ENCODE peak calls at places on chromosomes 6 and 20, in four cellular contexts. L is WTC11, F is A549, G is K562. H is an unnamed sample.

GRCh38 chr20:37911838-37912273 is 8.9 kb downstream of the VSTM2L start:
- DNase-seq in G (peak), F (peak), L (peak), H (no peak)

GRCh38 chr6:90087103-90087833 is 193.0 kb downstream of the GJA10 start:
- DNase-seq in F (no peak), G (no peak), L (no peak), H (no peak)

GRCh38 chr6:151485616-151486015 is 8.2 kb upstream of the CCDC170 start:
- DNase-seq in G (no peak), F (no peak), L (no peak), H (no peak)

GRCh38 chr6:39225946-39226437 is 3.3 kb downstream of the KCNK5 start:
- DNase-seq in G (peak), L (no peak), F (no peak), H (no peak)

GRCh38 chr20:63857751-63858392 is 3.4 kb upstream of the ABHD16B start:
- DNase-seq in L (no peak), G (peak), F (no peak), H (no peak)

GRCh38 chr6:75922226-75922625 is 150.2 kb downstream of the IMPG1 start:
- DNase-seq in L (no peak), F (no peak), G (no peak), H (no peak)

GRCh38 chr6:4973972-4974885 is 29.6 kb downstream of the RPP40 start:
- DNase-seq in F (no peak), L (peak), G (peak), H (no peak)

GRCh38 chr6:18997375-18997826 is 610.3 kb downstream of the RNF144B start:
- DNase-seq in G (peak), L (peak), F (peak), H (peak)

GRCh38 chr6:110255356-110255755 is 75.1 kb downstream of the CDC40 start:
- DNase-seq in G (no peak), L (peak), F (peak), H (no peak)

GRCh38 chr20:4195499-4195898 is 180.1 kb upstream of the RNF24 start:
- DNase-seq in G (peak), L (peak), F (peak), H (peak)

GRCh38 chr6:13522639-13523038 is 35.2 kb upstream of the GFOD1 start:
- DNase-seq in G (no peak), L (no peak), F (no peak), H (no peak)

GRCh38 chr6:79301290-79301689 is 66.8 kb upstream of the HMGN3 start:
- DNase-seq in F (no peak), G (no peak), L (no peak), H (no peak)

GRCh38 chr6:169851641-169852503 is 100.5 kb downstream of the ERMARD start:
- DNase-seq in L (no peak), F (no peak), G (no peak), H (no peak)

GRCh38 chr20:53402233-53403005 is 191.2 kb downstream of the ZNF217 start:
- DNase-seq in G (no peak), F (no peak), L (no peak), H (no peak)

GRCh38 chr20:10634683-10635411 is 39.0 kb downstream of the JAG1 start:
- DNase-seq in F (no peak), G (no peak), L (no peak), H (no peak)

GRCh38 chr6:134480593-134480992 is 162.7 kb upstream of the SGK1 start:
- DNase-seq in G (no peak), L (no peak), F (no peak), H (no peak)

GRCh38 chr6:97203343-97203742 is 79.7 kb downstream of the MMS22L start:
- DNase-seq in G (no peak), L (no peak), F (no peak), H (no peak)

GRCh38 chr6:103409475-103409874 is 1450.2 kb downstream of the HACE1 start:
- DNase-seq in L (no peak), G (no peak), F (no peak), H (no peak)

GRCh38 chr6:154683756-154684523 is 49.3 kb upstream of the SCAF8 start:
- DNase-seq in G (no peak), L (no peak), F (no peak), H (no peak)

GRCh38 chr6:22613695-22614094 is 44.3 kb downstream of the HDGFL1 start:
- DNase-seq in F (no peak), L (no peak), G (no peak), H (no peak)

GRCh38 chr6:37134622-37135191 is 35.2 kb upstream of the PIM1 start:
- DNase-seq in G (no peak), F (peak), L (no peak), H (no peak)

GRCh38 chr20:47559141-47559540 is 57.5 kb downstream of the NCOA3 start:
- DNase-seq in F (no peak), L (no peak), G (no peak), H (no peak)

GRCh38 chr20:15071010-15071808 is 733.8 kb upstream of the FLRT3 start:
- DNase-seq in L (no peak), F (no peak), G (no peak), H (no peak)

GRCh38 chr6:53703047-53703446 is 37.5 kb upstream of the KLHL31 start:
- DNase-seq in L (no peak), G (no peak), F (no peak), H (no peak)

GRCh38 chr6:90610671-90611542 is 24.0 kb upstream of the MAP3K7 start:
- DNase-seq in G (peak), F (peak), L (peak), H (no peak)

GRCh38 chr6:147065786-147066185 is 138.4 kb upstream of the STXBP5 start:
- DNase-seq in L (no peak), F (no peak), G (no peak), H (peak)

GRCh38 chr6:156808287-156808686 is 31.1 kb downstream of the ARID1B start:
- DNase-seq in G (no peak), L (no peak), F (no peak), H (no peak)

GRCh38 chr6:47106216-47106615 is 64.1 kb upstream of the ADGRF1 start:
- DNase-seq in G (no peak), F (no peak), L (no peak), H (no peak)

GRCh38 chr6:158142789-158143188 is 25.3 kb downstream of the SERAC1 start:
- DNase-seq in G (no peak), L (no peak), F (no peak), H (peak)

DNA sequence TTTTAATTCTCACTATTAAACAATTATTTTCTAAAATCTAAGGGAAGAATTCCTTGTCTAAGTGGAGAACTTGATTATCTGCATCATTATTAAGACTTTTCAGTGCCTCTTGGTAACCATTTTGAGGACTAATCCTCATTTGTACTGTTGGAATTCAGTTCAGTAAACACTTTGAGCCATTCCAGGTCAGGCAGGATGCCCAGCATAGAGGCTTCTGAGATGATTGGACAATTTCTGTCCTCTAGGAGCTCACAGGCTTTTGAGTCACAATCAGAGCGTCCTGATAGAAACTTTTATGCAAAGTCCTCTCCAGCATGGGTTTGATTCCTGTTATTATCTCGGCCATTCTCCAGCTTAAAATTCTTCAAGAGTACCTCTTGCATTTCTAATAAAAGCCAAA is 1304.6 kb downstream of the EPHA7 start:
- DNase-seq in F (no peak), L (no peak), G (no peak), H (no peak)
- TF ChIP-seq HMGXB4 in F (no peak), L (no peak), G (no peak), H (no peak)

GRCh38 chr6:31381666-31382065 is 21.7 kb upstream of the MICA start:
- DNase-seq in G (no peak), F (no peak), L (no peak), H (no peak)
- TF ChIP-seq HMGXB4 in G (no peak), F (no peak), L (no peak), H (no peak)

DNA sequence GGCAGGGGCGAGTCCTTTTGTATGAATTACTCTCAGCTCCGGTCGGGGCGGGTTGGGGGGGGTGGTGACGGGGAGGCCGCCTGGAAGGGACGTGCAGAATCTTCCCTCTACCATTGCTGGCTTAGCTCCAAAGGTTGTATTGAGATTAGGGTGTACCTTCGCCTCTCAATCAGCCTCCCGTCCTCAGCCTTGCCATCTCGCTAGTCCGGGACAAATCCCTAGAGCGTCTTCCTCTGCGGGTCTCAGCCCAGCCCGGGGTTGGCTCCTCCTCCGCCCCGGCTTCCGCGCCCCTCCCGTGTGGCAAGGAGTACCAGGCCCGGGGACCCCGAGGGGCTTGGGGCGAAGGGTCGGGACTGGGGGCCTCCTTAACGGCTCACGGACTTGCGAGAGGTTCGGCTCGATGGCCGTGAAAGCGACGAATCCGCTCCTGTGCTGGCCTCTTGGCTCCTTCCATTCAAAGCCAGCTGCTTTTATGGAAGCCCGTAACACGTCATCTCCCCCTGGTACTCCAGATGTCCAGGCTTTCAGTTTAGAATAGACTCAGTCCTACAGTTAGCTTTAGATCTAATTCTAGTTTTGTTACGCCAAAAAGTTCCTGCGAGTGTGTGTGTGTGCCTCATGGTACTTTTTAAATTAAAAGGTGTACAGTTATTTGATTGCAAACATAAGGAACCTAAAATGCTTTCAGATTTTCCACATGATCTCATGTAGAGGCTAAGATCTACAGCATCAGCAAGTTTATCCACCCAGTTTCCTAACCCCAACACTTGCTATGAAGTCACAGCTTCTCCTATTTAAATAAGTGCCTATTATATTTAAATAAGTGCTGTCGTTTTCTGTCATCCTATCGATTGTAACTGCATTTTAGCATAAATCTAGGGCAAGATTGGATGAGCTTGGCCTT is 771 bp upstream of the EEF1A1 start:
- DNase-seq in F (peak), L (peak), G (no peak), H (peak)
- TF ChIP-seq HMGXB4 in F (no peak), L (no peak), G (peak), H (peak)

GRCh38 chr20:57573893-57574292 is 13.0 kb downstream of the PCK1 start:
- DNase-seq in F (no peak), L (peak), G (peak), H (no peak)
- TF ChIP-seq HMGXB4 in F (no peak), L (no peak), G (no peak), H (no peak)

GRCh38 chr6:136922680-136922996 is 537 bp downstream of the SLC35D3 start:
- DNase-seq in F (no peak), L (no peak), G (no peak), H (no peak)

GRCh38 chr6:136920216-136920857 is 1.8 kb upstream of the SLC35D3 start:
- DNase-seq in F (no peak), L (no peak), G (no peak), H (no peak)

GRCh38 chr6:136921521-136921935 is 573 bp upstream of the SLC35D3 start:
- DNase-seq in F (no peak), L (peak), G (no peak), H (no peak)

GRCh38 chr6:136921936-136922679 is at the start of gene SLC35D3:
- DNase-seq in G (no peak), F (peak), L (peak), H (no peak)

DNA sequence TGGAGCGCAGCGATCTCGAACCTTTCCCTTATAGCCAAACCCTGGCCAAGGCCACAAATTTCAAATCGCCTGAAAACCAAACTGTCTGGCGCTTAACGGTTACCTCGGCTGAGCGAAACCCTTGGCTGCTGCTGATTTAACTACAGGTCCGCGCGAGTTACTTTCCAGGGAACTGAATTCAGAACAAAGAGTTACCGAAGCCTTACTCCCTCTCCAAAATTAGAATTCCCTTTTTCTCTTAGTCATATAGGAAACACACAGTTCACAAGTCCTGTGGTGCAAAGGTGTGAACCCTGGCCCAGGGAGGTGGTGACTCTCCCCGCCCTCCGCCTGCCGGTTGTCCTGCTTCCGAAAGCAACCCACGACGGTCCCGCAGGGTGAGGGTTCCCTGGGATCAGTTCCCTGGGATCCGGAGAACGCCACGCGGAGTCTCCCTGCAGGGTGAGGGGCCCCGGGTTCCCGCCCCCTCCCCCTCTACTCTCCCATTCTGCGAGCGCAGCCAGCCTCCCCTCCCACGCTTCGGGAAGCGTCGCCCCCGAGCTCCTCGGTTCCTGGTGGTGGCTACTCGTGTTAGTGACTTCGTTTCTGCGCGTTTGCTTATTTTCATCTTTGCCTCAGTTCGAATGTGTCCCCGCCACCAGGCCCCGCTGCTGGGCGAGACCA is 1.1 kb upstream of the SLC35D3 start:
- DNase-seq in L (peak), G (no peak), F (no peak), H (no peak)
- TF ChIP-seq HMGXB4 in L (no peak), G (no peak), F (no peak), H (no peak)

DNA sequence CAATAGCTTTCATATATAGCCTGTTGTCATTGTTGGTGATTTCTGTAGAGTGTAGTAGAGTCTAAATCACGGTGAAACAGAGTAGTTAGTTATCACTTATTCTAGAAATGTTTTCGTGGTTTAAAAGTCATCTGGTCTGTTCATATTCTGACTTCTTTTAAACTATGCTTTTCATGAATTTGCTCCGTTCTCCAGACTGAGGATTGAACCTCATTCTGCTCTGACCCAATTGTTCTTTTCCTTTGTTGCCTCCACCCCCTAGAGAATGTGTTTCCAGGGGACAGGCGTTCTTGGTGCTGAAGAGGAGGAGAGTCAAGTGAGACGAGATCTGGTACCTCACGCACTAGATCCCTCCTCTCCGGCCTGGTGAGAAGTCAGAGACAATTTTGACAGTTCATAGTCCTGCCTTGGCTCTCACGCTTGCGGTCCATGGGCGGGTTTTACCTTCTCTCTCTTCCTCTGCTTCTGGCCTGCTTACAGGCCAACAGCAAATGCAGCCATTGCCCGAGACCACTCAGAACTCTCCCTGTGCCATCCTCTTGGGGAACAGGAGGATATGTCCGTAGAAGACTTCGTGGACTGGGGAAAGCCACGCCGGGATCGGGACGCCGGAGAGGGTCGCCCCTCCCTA is 609 bp upstream of the ZNF292 start:
- DNase-seq in G (peak), L (no peak), F (peak), H (no peak)
- TF ChIP-seq HMGXB4 in G (no peak), L (no peak), F (no peak), H (no peak)

DNA sequence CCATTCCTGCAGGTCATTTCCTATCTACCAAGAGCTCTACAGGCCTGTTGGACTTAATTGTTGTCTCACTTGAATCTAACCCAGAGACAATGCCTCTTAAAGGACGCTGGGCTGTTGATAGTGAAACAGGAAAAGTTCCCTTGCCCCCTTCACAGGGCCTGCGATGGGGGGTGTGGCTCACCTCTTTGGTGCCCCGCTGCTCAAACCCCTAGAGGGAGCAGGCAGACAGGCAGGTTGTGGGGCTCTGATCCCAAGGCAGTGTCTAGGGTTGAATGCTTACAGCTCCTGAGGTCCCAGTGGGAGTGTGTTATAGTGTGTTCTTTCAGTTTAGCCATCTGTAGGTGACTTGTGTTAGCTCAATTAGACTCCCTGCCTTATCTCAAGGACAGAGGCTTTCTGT is 68.0 kb downstream of the OTOR start:
- DNase-seq in F (no peak), G (no peak), L (peak), H (no peak)
- TF ChIP-seq HMGXB4 in F (no peak), G (no peak), L (no peak), H (no peak)

GRCh38 chr6:15522856-15523529 is 139.8 kb downstream of the DTNBP1 start:
- DNase-seq in L (no peak), G (no peak), F (no peak), H (no peak)

GRCh38 chr6:15520616-15521203 is 142.1 kb downstream of the DTNBP1 start:
- DNase-seq in F (no peak), G (no peak), L (no peak), H (no peak)

GRCh38 chr6:15521516-15521915 is 141.3 kb downstream of the DTNBP1 start:
- DNase-seq in G (no peak), F (no peak), L (no peak), H (no peak)

GRCh38 chr6:15522427-15522826 is 140.4 kb downstream of the DTNBP1 start:
- DNase-seq in G (no peak), L (no peak), F (no peak), H (no peak)

DNA sequence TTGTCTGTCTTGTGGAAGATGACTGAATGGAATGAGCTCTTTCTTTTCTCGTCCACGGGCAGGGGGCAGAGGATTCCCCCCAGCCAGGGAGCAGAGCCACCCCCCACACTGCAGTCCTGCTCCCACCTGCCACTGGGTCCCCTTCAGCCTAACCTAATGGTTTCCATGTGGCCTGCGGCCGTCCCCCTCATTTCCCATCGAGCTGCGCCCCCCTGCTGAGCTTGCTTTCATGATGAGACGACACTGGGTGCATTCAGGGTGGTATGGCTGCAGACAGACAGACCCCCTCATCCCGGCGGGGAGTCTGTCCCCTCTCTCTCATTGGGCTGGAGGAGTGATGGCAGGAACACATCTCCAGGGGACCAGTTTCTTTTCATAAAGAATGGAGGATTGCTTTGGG is 140.8 kb downstream of the DTNBP1 start:
- DNase-seq in F (no peak), L (no peak), G (no peak), H (no peak)
- TF ChIP-seq HMGXB4 in F (no peak), L (no peak), G (no peak), H (no peak)

GRCh38 chr6:159229526-159229925 is 60.3 kb downstream of the FNDC1 start:
- DNase-seq in L (no peak), G (no peak), F (no peak), H (no peak)
- TF ChIP-seq HMGXB4 in L (no peak), G (no peak), F (no peak), H (no peak)